ENCODE peak calls at places on chromosome 7, in six cellular contexts. P is Panc1, J is sigmoid colon, U is spleen, G is suprapubic skin, H is H1. O is an unnamed sample.

GRCh38 chr7:135855836-135856235 is 107.2 kb upstream of the FAM180A start:
- DNase-seq in P (no peak), J (no peak), U (no peak), G (no peak), H (peak; percentile 2), O (no peak)

GRCh38 chr7:5633161-5634106 is 148.0 kb downstream of the RNF216 start:
- DNase-seq in P (no peak), J (no peak), U (peak; percentile 33), G (no peak), H (no peak), O (no peak)

GRCh38 chr7:12712236-12712635 is 24.8 kb downstream of the ARL4A start:
- DNase-seq in P (no peak), J (no peak), U (no peak), G (no peak), H (no peak), O (no peak)

GRCh38 chr7:18457832-18458231 is 37.7 kb upstream of the HDAC9 start:
- DNase-seq in P (no peak), J (no peak), U (no peak), G (no peak), H (no peak), O (no peak)

GRCh38 chr7:80139179-80139578 is 4.5 kb downstream of the GNAI1 start:
- DNase-seq in P (no peak), J (no peak), U (no peak), G (no peak), H (no peak), O (no peak)

GRCh38 chr7:92813390-92814024 is 22.9 kb downstream of the CDK6 start:
- DNase-seq in P (no peak), J (no peak), U (no peak), G (no peak), H (no peak), O (no peak)

GRCh38 chr7:88226886-88227516 is 7.2 kb upstream of the SRI start:
- DNase-seq in P (peak; percentile 74), J (no peak), U (no peak), G (no peak), H (no peak), O (no peak)

GRCh38 chr7:29866490-29866930 is 60.2 kb downstream of the WIPF3 start:
- DNase-seq in P (no peak), J (no peak), U (no peak), G (no peak), H (no peak), O (peak; percentile 66)

GRCh38 chr7:38189256-38189938 is 11.4 kb downstream of the STARD3NL start:
- DNase-seq in P (no peak), J (no peak), U (no peak), G (no peak), H (no peak), O (no peak)

GRCh38 chr7:121755818-121756501 is 117.0 kb upstream of the PTPRZ1 start:
- DNase-seq in P (no peak), J (no peak), U (no peak), G (no peak), H (no peak), O (no peak)

GRCh38 chr7:107164092-107164491 is 4.7 kb upstream of the HBP1 start:
- DNase-seq in P (no peak), J (no peak), U (no peak), G (no peak), H (no peak), O (no peak)

GRCh38 chr7:55423891-55424290 is 58.8 kb downstream of the LANCL2 start:
- DNase-seq in P (no peak), J (no peak), U (no peak), G (no peak), H (no peak), O (no peak)
- H3K36me3 ChIP-seq in P (no peaks in the 10 kb centered on the region), J (peaks cover 5% of the 10 kb centered on the region), U (peaks cover 15% of the 10 kb centered on the region), G (peaks cover 19% of the 10 kb centered on the region), H (no peaks in the 10 kb centered on the region), O (no peaks in the 10 kb centered on the region)

GRCh38 chr7:137932881-137933269 is 69.0 kb downstream of the CREB3L2 start:
- DNase-seq in P (no peak), J (no peak), U (no peak), G (no peak), H (no peak), O (no peak)
- TF ChIP-seq POLR2AphosphoS5 in P (no peak), J (peak; percentile 50), U (no peak), G (no peak), H (no peak), O (no peak)

GRCh38 chr7:28722684-28723083 is 235.4 kb downstream of the TRIL start:
- DNase-seq in P (no peak), J (no peak), U (no peak), G (no peak), H (no peak), O (no peak)
- H3K36me3 ChIP-seq in P (no peaks in the 10 kb centered on the region), J (no peaks in the 10 kb centered on the region), U (no peaks in the 10 kb centered on the region), G (peaks cover 3% of the 10 kb centered on the region), H (no peaks in the 10 kb centered on the region), O (no peaks in the 10 kb centered on the region)

GRCh38 chr7:94304878-94305277 is 89.8 kb upstream of the COL1A2 start:
- DNase-seq in P (no peak), J (no peak), U (no peak), G (no peak), H (no peak), O (no peak)

GRCh38 chr7:94300176-94300835 is 94.4 kb upstream of the COL1A2 start:
- DNase-seq in P (no peak), J (no peak), U (no peak), G (no peak), H (no peak), O (no peak)

GRCh38 chr7:94305836-94306235 is 88.9 kb upstream of the COL1A2 start:
- DNase-seq in P (no peak), J (no peak), U (no peak), G (no peak), H (no peak), O (no peak)

GRCh38 chr7:94301024-94301588 is 93.6 kb upstream of the COL1A2 start:
- DNase-seq in P (peak; percentile 67), J (peak; percentile 91), U (no peak), G (peak; percentile 83), H (peak; percentile 67), O (no peak)

GRCh38 chr7:94303736-94304135 is 91.0 kb upstream of the COL1A2 start:
- DNase-seq in P (no peak), J (peak; percentile 72), U (no peak), G (no peak), H (no peak), O (no peak)
- TF ChIP-seq POLR2AphosphoS5 in P (no peak), J (peak; percentile 48), U (no peak), G (no peak), H (no peak), O (no peak)

GRCh38 chr7:23403970-23404369 is 66.3 kb downstream of the IGF2BP3 start:
- DNase-seq in P (no peak), J (no peak), U (no peak), G (no peak), H (no peak), O (no peak)
- H3K36me3 ChIP-seq in P (peaks cover 13% of the 10 kb centered on the region), J (no peaks in the 10 kb centered on the region), U (no peaks in the 10 kb centered on the region), G (no peaks in the 10 kb centered on the region), H (peaks cover 20% of the 10 kb centered on the region), O (no peaks in the 10 kb centered on the region)

GRCh38 chr7:36726311-36726710 is 2.0 kb upstream of the AOAH start:
- DNase-seq in P (no peak), J (no peak), U (no peak), G (no peak), H (no peak), O (no peak)

GRCh38 chr7:36719233-36719632 is 5.1 kb downstream of the AOAH start:
- DNase-seq in P (no peak), J (no peak), U (no peak), G (no peak), H (no peak), O (no peak)

GRCh38 chr7:36728143-36728542 is 3.8 kb upstream of the AOAH start:
- DNase-seq in P (no peak), J (no peak), U (no peak), G (no peak), H (no peak), O (no peak)

GRCh38 chr7:36726806-36727503 is 2.7 kb upstream of the AOAH start:
- DNase-seq in P (no peak), J (no peak), U (no peak), G (no peak), H (no peak), O (no peak)

DNA sequence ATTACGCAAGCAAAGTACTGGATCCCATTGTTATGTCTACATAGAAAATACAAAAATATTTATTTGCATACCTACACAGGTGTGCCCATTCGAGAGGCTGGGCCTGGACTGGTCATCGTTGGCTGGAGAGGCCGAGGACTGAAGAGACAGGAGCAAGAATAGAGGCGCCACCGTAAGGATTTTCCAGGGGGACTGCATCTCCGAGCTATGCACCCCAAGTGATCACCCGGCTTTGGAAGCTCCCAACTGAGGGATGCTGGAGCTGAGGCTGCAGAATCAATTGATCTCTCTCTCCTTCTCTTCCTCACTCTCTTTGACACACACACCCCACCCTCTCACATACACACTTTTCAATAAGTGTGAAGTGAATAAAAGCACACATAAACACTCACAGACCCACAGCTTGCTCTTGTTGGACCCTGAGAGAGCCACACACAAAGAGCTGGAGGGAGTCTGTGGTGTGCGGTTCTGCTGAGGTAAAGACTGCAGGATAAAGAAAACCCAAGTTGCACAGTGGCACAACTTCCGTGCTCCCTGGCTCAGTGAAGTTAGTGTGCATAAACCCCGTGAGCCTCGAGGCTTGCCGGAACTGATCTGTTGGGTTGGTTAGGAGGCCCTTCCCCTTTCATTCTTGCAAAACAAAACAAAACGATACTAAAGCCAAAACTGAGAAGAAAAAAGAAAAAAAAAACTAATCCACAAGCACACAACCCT is at the start of gene AOAH:
- DNase-seq in P (no peak), J (peak; percentile 74), U (peak; percentile 94), G (no peak), H (no peak), O (peak; percentile 40)
- TF ChIP-seq POLR2AphosphoS5 in P (no peak), J (peak; percentile 52), U (no peak), G (no peak), H (no peak), O (peak; percentile 18)